ENCODE peak calls at places on chromosomes 3 and 15, in seven cellular contexts. I is heart right ventricle; J is memory B cell; H is PC-3; Y is Right ventricle myocardium inferior; W is RWPE2; B is CD8-positive, alpha-beta T cell. A is an unnamed sample.

GRCh38 chr3:133944641-133945441 is 49.2 kb upstream of the RAB6B start:
- ATAC-seq in J (no peak), I (peak), W (peak), B (no peak), H (peak), Y (peak), A (peak)

GRCh38 chr3:57803647-57804081 is 47.6 kb downstream of the SLMAP start:
- ATAC-seq in B (peak), W (peak), J (no peak), I (peak), H (peak), Y (peak), A (peak)

GRCh38 chr3:186506846-186507245 is 37.3 kb downstream of the CRYGS start:
- ATAC-seq in J (no peak), I (no peak), B (no peak), H (no peak), W (no peak), Y (no peak), A (no peak)

GRCh38 chr3:68904578-68904977 is 27.8 kb downstream of the TAFA4 start:
- ATAC-seq in I (no peak), H (no peak), W (no peak), B (no peak), Y (no peak), J (no peak), A (no peak)

GRCh38 chr3:10260211-10260701 is 12.0 kb downstream of the TATDN2 start:
- ATAC-seq in J (no peak), H (no peak), W (no peak), B (no peak), I (no peak), Y (no peak), A (no peak)

GRCh38 chr3:84692261-84692660 is 266.5 kb upstream of the CADM2 start:
- ATAC-seq in Y (no peak), I (no peak), B (no peak), J (no peak), W (no peak), H (peak), A (no peak)

GRCh38 chr15:70582143-70582945 is 181.0 kb downstream of the UACA start:
- ATAC-seq in I (peak), B (no peak), J (no peak), H (no peak), W (no peak), Y (peak), A (no peak)

GRCh38 chr3:140292154-140292553 is 357.2 kb downstream of the CLSTN2 start:
- ATAC-seq in J (no peak), B (no peak), H (no peak), Y (no peak), W (peak), I (no peak), A (no peak)

GRCh38 chr15:82613764-82614163 is 33.4 kb downstream of the CPEB1 start:
- ATAC-seq in H (no peak), J (no peak), Y (no peak), B (no peak), W (no peak), I (no peak), A (no peak)

GRCh38 chr3:183816681-183817080 is 8.7 kb downstream of the MAP6D1 start:
- ATAC-seq in J (no peak), W (no peak), H (no peak), Y (no peak), I (no peak), B (no peak), A (no peak)

GRCh38 chr3:38533285-38533994 is 37.3 kb downstream of the EXOG start:
- ATAC-seq in B (no peak), J (no peak), I (peak), W (no peak), H (no peak), Y (peak), A (peak)

GRCh38 chr3:29026301-29026700 is 254.6 kb upstream of the RBMS3 start:
- ATAC-seq in Y (no peak), I (no peak), H (no peak), B (no peak), W (no peak), J (no peak), A (no peak)